ENCODE peak calls at places on chromosomes 6 and 20, in eight cellular contexts. Y, H, U, K, N, G, Q and V are unnamed samples.

GRCh38 chr20:32344835-32345506 is 13.2 kb upstream of the ASXL1 start:
- DNase-seq in Y (no peak), H (no peak), U (no peak), K (no peak), N (no peak), G (no peak), Q (no peak), V (peak; percentile 30)

GRCh38 chr6:14228571-14228970 is 111.0 kb downstream of the CD83 start:
- DNase-seq in Y (peak; percentile 19), H (peak; percentile 56), U (no peak), K (no peak), N (peak; percentile 3), G (peak; percentile 14), Q (no peak), V (no peak)

GRCh38 chr20:41138527-41139226 is 1.3 kb downstream of the PLCG1 start:
- DNase-seq in Y (no peak), H (no peak), U (no peak), K (peak; percentile 53), N (peak; percentile 57), G (peak; percentile 16), Q (peak; percentile 47), V (no peak)

GRCh38 chr20:21397341-21398108 is at the start of gene NKX2-4:
- DNase-seq in Y (no peak), H (peak; percentile 36), U (peak; percentile 32), K (no peak), N (no peak), G (no peak), Q (peak; percentile 12), V (peak; percentile 70)

GRCh38 chr6:104940881-104941693 is 15.8 kb upstream of the LIN28B start:
- DNase-seq in Y (no peak), H (peak; percentile 36), U (peak; percentile 71), K (no peak), N (peak; percentile 29), G (peak; percentile 16), Q (peak; percentile 88), V (peak; percentile 91)

GRCh38 chr6:41705329-41705995 is 29.9 kb downstream of the TFEB start:
- DNase-seq in Y (no peak), H (no peak), U (no peak), K (no peak), N (no peak), G (no peak), Q (no peak), V (no peak)

GRCh38 chr6:11021714-11022113 is 22.4 kb downstream of the ELOVL2 start:
- DNase-seq in Y (no peak), H (no peak), U (no peak), K (no peak), N (no peak), G (no peak), Q (no peak), V (no peak)

GRCh38 chr6:47034919-47035318 is 7.2 kb downstream of the ADGRF1 start:
- DNase-seq in Y (no peak), H (peak; percentile 100), U (no peak), K (no peak), N (no peak), G (peak; percentile 19), Q (peak; percentile 83), V (no peak)

GRCh38 chr20:41330343-41330720 is 10.3 kb upstream of the LPIN3 start:
- DNase-seq in Y (no peak), H (peak; percentile 81), U (no peak), K (no peak), N (no peak), G (no peak), Q (no peak), V (no peak)

GRCh38 chr6:19380287-19380686 is 456.9 kb upstream of the ID4 start:
- DNase-seq in Y (no peak), H (peak; percentile 61), U (no peak), K (no peak), N (no peak), G (no peak), Q (no peak), V (no peak)

GRCh38 chr20:18288748-18289705 is 700 bp downstream of the ZNF133 start:
- DNase-seq in Y (no peak), H (peak; percentile 14), U (no peak), K (no peak), N (no peak), G (no peak), Q (peak; percentile 26), V (peak; percentile 11)

GRCh38 chr6:138891255-138891986 is 95.5 kb downstream of the ECT2L start:
- DNase-seq in Y (no peak), H (peak; percentile 33), U (no peak), K (no peak), N (no peak), G (no peak), Q (no peak), V (no peak)

GRCh38 chr20:46647469-46647868 is 3.8 kb downstream of the SLC13A3 start:
- DNase-seq in Y (no peak), H (no peak), U (peak; percentile 18), K (no peak), N (no peak), G (no peak), Q (no peak), V (no peak)

GRCh38 chr20:17236766-17237165 is 9.9 kb downstream of the PCSK2 start:
- DNase-seq in Y (no peak), H (no peak), U (no peak), K (no peak), N (no peak), G (no peak), Q (no peak), V (no peak)

GRCh38 chr6:129683606-129684322 is 26.2 kb downstream of the ARHGAP18 start:
- DNase-seq in Y (peak; percentile 65), H (peak; percentile 100), U (peak; percentile 55), K (peak; percentile 55), N (peak; percentile 69), G (peak; percentile 74), Q (peak; percentile 85), V (no peak)

GRCh38 chr6:54800201-54800600 is 46.4 kb upstream of the FAM83B start:
- DNase-seq in Y (no peak), H (no peak), U (no peak), K (no peak), N (no peak), G (no peak), Q (no peak), V (no peak)

GRCh38 chr6:53710788-53711187 is 45.2 kb upstream of the KLHL31 start:
- DNase-seq in Y (no peak), H (no peak), U (peak; percentile 61), K (no peak), N (no peak), G (no peak), Q (no peak), V (no peak)

GRCh38 chr6:19991176-19991575 is 154.0 kb downstream of the ID4 start:
- DNase-seq in Y (no peak), H (no peak), U (no peak), K (no peak), N (no peak), G (no peak), Q (no peak), V (no peak)

GRCh38 chr6:106113256-106113954 is 27.3 kb downstream of the PRDM1 start:
- DNase-seq in Y (no peak), H (no peak), U (no peak), K (no peak), N (no peak), G (no peak), Q (no peak), V (no peak)
- H3K4me3 ChIP-seq in Y (no peak overlapping the region), H (no peak overlapping the region), U (no peak overlapping the region), K (no peak overlapping the region), N (no peak overlapping the region), G (no peak overlapping the region), Q (no peak overlapping the region), V (no peak overlapping the region)

DNA sequence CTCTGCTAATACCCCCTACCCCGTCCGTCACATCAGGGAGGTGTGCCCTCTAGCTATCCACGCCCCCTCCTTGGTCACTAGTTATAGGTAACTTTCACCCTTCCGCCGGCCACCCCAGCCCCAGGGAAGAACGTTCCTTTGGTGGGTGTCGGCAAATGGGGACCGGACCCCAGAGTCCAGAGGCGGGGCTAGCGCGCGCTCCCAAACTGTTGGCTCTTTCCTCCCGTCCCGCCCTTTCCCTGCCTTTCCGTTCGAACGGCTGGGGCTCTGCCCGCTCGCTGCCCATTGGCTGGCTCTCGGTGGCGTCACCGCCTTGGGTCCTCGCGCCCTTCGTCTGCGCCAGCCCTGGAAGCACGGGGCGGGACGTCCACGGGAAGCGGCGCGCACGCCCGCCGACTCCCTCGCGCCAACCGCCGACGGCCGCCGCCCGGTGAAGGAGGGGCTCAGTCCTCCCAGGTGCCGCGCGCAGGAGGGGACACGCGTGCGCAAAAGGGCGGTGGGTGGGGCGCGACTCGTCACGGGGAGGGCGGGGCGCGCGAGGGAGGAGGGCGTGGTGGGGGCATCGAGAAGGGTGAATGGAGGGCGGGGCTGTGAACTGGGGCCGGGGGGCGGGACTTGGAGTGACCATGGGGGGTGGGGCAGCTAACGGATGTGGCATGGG is 634 bp upstream of the PHF1 start:
- DNase-seq in Y (peak; percentile 98), H (peak; percentile 97), U (peak; percentile 97), K (peak; percentile 97), N (peak; percentile 98), G (peak; percentile 97), Q (peak; percentile 99), V (peak; percentile 99)
- H3K36me3 ChIP-seq in Y (peaks cover 32% of the 10 kb centered on the region), H (peaks cover 15% of the 10 kb centered on the region), U (no peaks in the 10 kb centered on the region), K (peaks cover 29% of the 10 kb centered on the region), N (peaks cover 4% of the 10 kb centered on the region), G (no peaks in the 10 kb centered on the region), Q (no peaks in the 10 kb centered on the region), V (peaks cover 39% of the 10 kb centered on the region)

GRCh38 chr6:160357088-160357487 is 8.9 kb downstream of the SLC22A3 start:
- DNase-seq in Y (no peak), H (no peak), U (no peak), K (no peak), N (no peak), G (no peak), Q (no peak), V (no peak)

GRCh38 chr6:160356074-160356754 is 8.0 kb downstream of the SLC22A3 start:
- DNase-seq in Y (no peak), H (no peak), U (no peak), K (no peak), N (no peak), G (no peak), Q (no peak), V (no peak)

GRCh38 chr6:160353950-160354496 is 5.8 kb downstream of the SLC22A3 start:
- DNase-seq in Y (no peak), H (no peak), U (no peak), K (no peak), N (no peak), G (no peak), Q (no peak), V (no peak)

GRCh38 chr6:160358225-160359119 is 10.3 kb downstream of the SLC22A3 start:
- DNase-seq in Y (no peak), H (no peak), U (no peak), K (no peak), N (no peak), G (no peak), Q (no peak), V (no peak)

DNA sequence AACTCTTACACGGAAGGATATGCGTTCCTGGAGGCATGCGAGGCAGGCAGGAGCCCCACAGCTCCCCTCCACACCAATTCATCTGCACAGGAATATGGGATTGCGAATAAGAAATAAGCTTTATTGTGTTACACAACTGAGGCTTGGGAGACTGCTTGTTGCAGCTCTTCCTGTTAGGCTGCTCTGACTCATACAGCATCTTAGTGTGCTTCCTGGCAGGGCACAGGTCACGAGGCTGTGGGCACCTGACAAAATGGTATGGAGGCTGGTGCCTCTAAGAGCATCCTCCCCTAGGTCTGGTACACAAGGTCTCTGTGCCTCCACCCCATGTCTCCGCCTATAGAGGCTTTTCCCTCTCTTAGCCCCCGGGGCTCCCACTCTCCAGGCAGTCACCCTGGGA is 6.8 kb downstream of the SLC22A3 start:
- DNase-seq in Y (no peak), H (peak; percentile 37), U (no peak), K (no peak), N (no peak), G (no peak), Q (peak; percentile 20), V (no peak)
- H3K27me3 ChIP-seq in Y (peaks cover 81% of the 10 kb centered on the region), H (no peaks in the 10 kb centered on the region), U (no peaks in the 10 kb centered on the region), K (no peaks in the 10 kb centered on the region), N (no peaks in the 10 kb centered on the region), G (no peaks in the 10 kb centered on the region), Q (peaks cover 6% of the 10 kb centered on the region), V (peaks cover 5% of the 10 kb centered on the region)

GRCh38 chr6:111823831-111824607 is 49.2 kb downstream of the FYN start:
- DNase-seq in Y (no peak), H (peak; percentile 85), U (no peak), K (no peak), N (no peak), G (no peak), Q (no peak), V (no peak)
- H3K4me3 ChIP-seq in Y (no peak overlapping the region), H (peak overlapping the region; percentile 11), U (no peak overlapping the region), K (no peak overlapping the region), N (no peak overlapping the region), G (no peak overlapping the region), Q (no peak overlapping the region), V (no peak overlapping the region)